ENCODE peak calls at places on chromosomes 6 and 20, in seven cellular contexts. R, N, Y, D, X, H and O are unnamed samples.

GRCh38 chr6:84892666-84893065 is 128.3 kb upstream of the TBX18 start:
- DNase-seq in D (peak), H (no peak), N (no peak), Y (peak), X (peak), R (peak), O (no peak)

GRCh38 chr20:4720977-4721349 is 746 bp upstream of the PRND start:
- DNase-seq in H (no peak), N (no peak), Y (no peak), D (no peak), X (no peak), R (no peak), O (no peak)

GRCh38 chr20:2301164-2301622 is 5.4 kb downstream of the TGM3 start:
- DNase-seq in D (peak), X (no peak), H (peak), N (no peak), Y (peak), R (no peak), O (peak)

GRCh38 chr6:124961784-124962611 is at the start of gene RNF217:
- DNase-seq in N (peak), D (peak), R (no peak), Y (peak), X (peak), H (no peak), O (peak)

GRCh38 chr6:163782436-163783003 is 368.0 kb downstream of the QKI start:
- DNase-seq in X (no peak), Y (no peak), N (no peak), R (no peak), D (no peak), H (peak), O (no peak)

GRCh38 chr6:11804706-11805105 is 26.1 kb upstream of the ADTRP start:
- DNase-seq in H (no peak), R (no peak), Y (peak), X (no peak), D (no peak), N (no peak), O (no peak)

GRCh38 chr6:45105170-45105820 is 222.8 kb upstream of the RUNX2 start:
- DNase-seq in H (no peak), Y (no peak), D (no peak), N (no peak), X (peak), R (no peak), O (no peak)

GRCh38 chr6:24906314-24906713 is 29.4 kb downstream of the RIPOR2 start:
- DNase-seq in X (no peak), R (no peak), Y (no peak), D (no peak), H (no peak), N (no peak), O (no peak)

GRCh38 chr6:119182875-119183274 is 104.4 kb upstream of the FAM184A start:
- DNase-seq in Y (no peak), N (no peak), D (no peak), R (no peak), H (no peak), X (no peak), O (no peak)

GRCh38 chr6:35370799-35371493 is 28.6 kb downstream of the PPARD start:
- DNase-seq in Y (no peak), D (no peak), R (no peak), X (no peak), N (no peak), H (peak), O (no peak)

GRCh38 chr20:47248448-47248966 is 108.0 kb downstream of the ZMYND8 start:
- DNase-seq in Y (no peak), N (no peak), D (no peak), H (no peak), R (no peak), X (no peak), O (no peak)
- TF ChIP-seq CTCF in Y (no peak), N (no peak), D (no peak), H (no peak), R (no peak), X (no peak), O (no peak)

GRCh38 chr20:21559305-21559704 is 45.4 kb upstream of the NKX2-2 start:
- DNase-seq in H (no peak), D (no peak), N (no peak), R (no peak), X (no peak), Y (no peak), O (no peak)
- H3K4me3 ChIP-seq in H (no peak), D (no peak), N (no peak), R (no peak), X (no peak), Y (no peak), O (no peak)

DNA sequence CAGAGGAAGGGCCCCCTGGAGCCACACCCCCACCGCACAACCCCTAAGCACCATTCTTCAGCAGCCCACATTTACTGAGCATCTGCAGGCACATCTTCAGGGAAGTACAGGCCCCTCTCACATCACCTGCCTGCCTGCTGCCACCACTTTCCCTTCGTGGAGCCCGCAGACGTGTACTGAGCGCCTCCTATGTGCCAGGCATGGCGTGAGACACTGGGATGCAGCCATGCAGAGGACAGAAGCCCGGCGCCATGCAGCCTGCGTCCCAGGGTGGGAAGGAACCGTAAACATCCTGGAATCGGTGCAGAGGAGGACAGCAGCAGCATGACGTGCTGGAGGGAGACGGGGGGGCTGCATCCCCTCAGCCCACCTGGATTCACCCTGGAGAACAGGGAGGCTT is 78.1 kb downstream of the GRM4 start:
- DNase-seq in N (no peak), R (no peak), H (no peak), Y (no peak), X (no peak), D (no peak), O (peak)
- TF ChIP-seq CTCF in N (no peak), R (peak), H (peak), Y (no peak), X (peak), D (no peak), O (peak)

GRCh38 chr20:57145089-57145631 is 121.3 kb downstream of the BMP7 start:
- DNase-seq in N (no peak), D (no peak), Y (no peak), H (no peak), R (no peak), X (no peak), O (no peak)

GRCh38 chr20:57146155-57146554 is 120.3 kb downstream of the BMP7 start:
- DNase-seq in Y (no peak), N (no peak), R (no peak), D (no peak), X (no peak), H (no peak), O (no peak)

GRCh38 chr20:57150559-57150958 is 115.9 kb downstream of the BMP7 start:
- DNase-seq in Y (no peak), R (no peak), D (no peak), H (no peak), X (no peak), N (no peak), O (no peak)

GRCh38 chr20:57147185-57147584 is 119.3 kb downstream of the BMP7 start:
- DNase-seq in N (no peak), D (no peak), H (no peak), X (no peak), Y (no peak), R (no peak), O (no peak)

GRCh38 chr20:57148266-57148665 is 118.2 kb downstream of the BMP7 start:
- DNase-seq in H (no peak), Y (no peak), N (no peak), X (no peak), R (no peak), D (no peak), O (no peak)
- H3K4me3 ChIP-seq in H (no peak), Y (no peak), N (no peak), X (no peak), R (no peak), D (no peak), O (no peak)

GRCh38 chr6:147772724-147773123 is 264.2 kb downstream of the SAMD5 start:
- DNase-seq in N (no peak), R (no peak), D (no peak), X (no peak), Y (no peak), H (no peak), O (no peak)

GRCh38 chr6:147770221-147770620 is 261.7 kb downstream of the SAMD5 start:
- DNase-seq in R (no peak), N (no peak), X (no peak), D (no peak), Y (no peak), H (no peak), O (no peak)

GRCh38 chr6:147779624-147780023 is 271.1 kb downstream of the SAMD5 start:
- DNase-seq in Y (no peak), X (no peak), H (no peak), D (no peak), N (no peak), R (no peak), O (no peak)

GRCh38 chr6:147776631-147777030 is 268.1 kb downstream of the SAMD5 start:
- DNase-seq in Y (no peak), N (no peak), R (no peak), H (no peak), X (no peak), D (no peak), O (no peak)

DNA sequence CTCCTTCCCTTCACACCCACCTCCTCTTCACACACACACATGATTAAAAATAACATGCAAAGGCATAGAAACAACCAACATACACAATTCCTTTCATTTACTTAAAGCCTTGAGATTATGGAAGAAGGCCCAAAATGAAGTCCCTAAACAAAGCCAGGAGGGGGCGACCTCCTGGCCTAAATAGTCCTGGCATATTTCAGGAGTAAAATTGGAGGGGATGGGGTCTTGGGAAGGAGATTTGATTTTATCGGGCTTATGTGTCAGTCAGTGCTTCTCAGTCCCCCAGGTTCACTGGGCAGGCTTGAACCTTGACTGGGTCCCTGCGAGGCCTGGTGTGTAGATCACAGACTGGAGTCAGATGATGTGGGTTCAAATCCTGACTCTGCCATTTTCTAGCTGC is 266.4 kb downstream of the SAMD5 start:
- DNase-seq in H (peak), X (no peak), R (no peak), D (no peak), Y (peak), N (no peak), O (peak)
- TF ChIP-seq CTCF in H (peak), X (peak), R (peak), D (peak), Y (peak), N (no peak), O (peak)

GRCh38 chr6:68639211-68639610 is 4.1 kb downstream of the ADGRB3 start:
- DNase-seq in R (no peak), X (no peak), N (no peak), Y (no peak), D (no peak), H (no peak), O (no peak)

GRCh38 chr6:68638225-68638900 is 3.3 kb downstream of the ADGRB3 start:
- DNase-seq in Y (peak), N (no peak), R (peak), X (peak), H (peak), D (peak), O (peak)

GRCh38 chr6:68641172-68641571 is 6.1 kb downstream of the ADGRB3 start:
- DNase-seq in H (no peak), R (no peak), X (no peak), D (no peak), Y (no peak), N (no peak), O (no peak)

GRCh38 chr6:68640506-68640875 is 5.4 kb downstream of the ADGRB3 start:
- DNase-seq in R (no peak), X (no peak), N (no peak), Y (no peak), H (no peak), D (no peak), O (no peak)

GRCh38 chr6:68639826-68640505 is 4.9 kb downstream of the ADGRB3 start:
- DNase-seq in H (no peak), X (no peak), D (peak), Y (peak), R (no peak), N (no peak), O (peak)
- H3K4me3 ChIP-seq in H (no peak), X (peak), D (peak), Y (peak), R (no peak), N (peak), O (peak)

GRCh38 chr6:36428911-36429310 is 13.7 kb downstream of the PXT1 start:
- DNase-seq in H (no peak), R (no peak), Y (no peak), X (no peak), N (no peak), D (peak), O (peak)
- TF ChIP-seq CTCF in H (peak), R (peak), Y (no peak), X (peak), N (no peak), D (no peak), O (peak)

GRCh38 chr6:149856256-149856994 is 7.7 kb downstream of the LRP11 start:
- DNase-seq in N (no peak), R (no peak), H (no peak), X (peak), D (no peak), Y (no peak), O (no peak)

GRCh38 chr6:149854532-149854931 is 9.6 kb downstream of the LRP11 start:
- DNase-seq in H (no peak), Y (no peak), R (no peak), D (peak), N (no peak), X (peak), O (no peak)

GRCh38 chr6:149857541-149857940 is 6.6 kb downstream of the LRP11 start:
- DNase-seq in R (no peak), D (no peak), X (no peak), N (no peak), H (no peak), Y (no peak), O (no peak)

GRCh38 chr6:149855040-149855654 is 9.0 kb downstream of the LRP11 start:
- DNase-seq in R (no peak), H (no peak), N (no peak), D (peak), X (peak), Y (peak), O (no peak)

DNA sequence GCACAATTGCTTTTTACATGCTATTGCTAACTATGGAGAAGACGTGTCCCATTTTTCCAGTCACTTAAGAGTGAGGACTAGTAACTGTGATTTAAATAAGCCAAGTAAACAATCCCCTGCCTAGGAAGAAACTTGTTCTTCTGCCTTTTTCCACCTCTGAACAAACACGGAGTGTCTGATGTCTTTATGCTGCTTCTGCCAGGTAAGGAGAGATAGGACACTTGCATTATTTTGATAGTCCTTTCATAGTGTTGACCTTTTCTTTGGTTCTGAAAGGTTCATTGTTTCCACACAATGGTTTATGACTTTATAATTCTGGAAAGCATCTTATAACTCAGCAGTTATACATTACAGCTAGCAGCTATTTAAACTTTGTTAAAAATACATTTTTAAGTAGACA is 8.4 kb downstream of the LRP11 start:
- DNase-seq in N (no peak), R (no peak), D (no peak), H (no peak), X (no peak), Y (no peak), O (no peak)
- H3K4me3 ChIP-seq in N (no peak), R (peak), D (peak), H (no peak), X (peak), Y (no peak), O (no peak)

DNA sequence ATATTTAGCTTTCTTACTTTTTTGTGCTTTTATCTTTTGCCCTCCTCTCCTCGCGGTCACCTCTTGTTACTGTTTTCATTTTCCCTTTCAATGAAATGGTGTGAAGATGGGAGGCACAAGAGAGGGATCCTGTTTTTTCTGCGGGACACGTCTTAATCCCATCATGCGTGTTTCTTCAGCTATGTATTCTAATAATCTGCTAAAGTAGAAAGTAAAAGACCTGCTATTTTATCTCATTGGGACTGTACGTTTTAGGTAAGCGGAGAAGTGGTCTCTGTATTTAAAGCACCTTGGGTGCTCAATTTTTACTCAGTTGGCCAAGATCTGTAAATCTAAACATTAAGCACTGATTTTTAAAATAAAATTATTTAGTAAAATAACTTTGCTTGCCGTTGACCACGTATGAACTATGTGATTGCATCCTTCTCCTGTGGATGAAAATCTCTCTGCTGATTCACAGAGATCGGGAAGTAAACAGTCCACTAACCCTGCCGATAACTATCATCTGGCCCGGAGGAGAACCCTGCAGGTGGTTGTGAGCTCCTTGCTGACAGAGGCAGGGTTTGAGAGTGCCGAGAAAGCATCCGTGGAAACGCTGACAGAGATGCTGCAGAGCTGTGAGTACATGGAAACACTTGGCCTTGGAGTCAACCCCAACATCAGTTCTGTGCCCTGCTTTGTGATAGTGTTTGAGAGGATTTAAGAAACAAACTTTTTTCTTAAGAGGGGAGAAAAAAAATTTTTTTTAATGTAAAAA is 751 bp downstream of the TAF8 start:
- DNase-seq in H (no peak), N (no peak), X (no peak), Y (no peak), D (no peak), R (no peak), O (no peak)
- TF ChIP-seq CTCF in H (no peak), N (no peak), X (no peak), Y (no peak), D (no peak), R (no peak), O (no peak)